ENCODE peak calls at places on chromosomes 4 and X, in ten cellular contexts. One of them, this sample, is unnamed.

GRCh38 chr4:112083587-112084347 is 61.5 kb upstream of the FAM241A start:
- DNase-seq in esophagus squamous epithelium: no peak
- DNase-seq in PC-3: peak
- DNase-seq in astrocyte of the spinal cord: peak
- DNase-seq in epithelial cell of proximal tubule: no peak
- DNase-seq in lower leg skin: no peak
- DNase-seq in astrocyte of the cerebellum: no peak
- DNase-seq in psoas muscle: no peak
- DNase-seq in BJ: no peak
- DNase-seq in esophagus muscularis mucosa: no peak
- DNase-seq in this sample: no peak

GRCh38 chr4:184843984-184844554 is 18.3 kb upstream of the ACSL1 start:
- DNase-seq in lower leg skin: no peak
- DNase-seq in astrocyte of the spinal cord: no peak
- DNase-seq in PC-3: no peak
- DNase-seq in psoas muscle: no peak
- DNase-seq in BJ: no peak
- DNase-seq in epithelial cell of proximal tubule: no peak
- DNase-seq in esophagus squamous epithelium: no peak
- DNase-seq in esophagus muscularis mucosa: no peak
- DNase-seq in astrocyte of the cerebellum: no peak
- DNase-seq in this sample: no peak

GRCh38 chrX:130111220-130111934 is 1.1 kb upstream of the ELF4 start:
- DNase-seq in astrocyte of the spinal cord: peak
- DNase-seq in esophagus squamous epithelium: no peak
- DNase-seq in esophagus muscularis mucosa: no peak
- DNase-seq in astrocyte of the cerebellum: no peak
- DNase-seq in lower leg skin: no peak
- DNase-seq in PC-3: no peak
- DNase-seq in psoas muscle: no peak
- DNase-seq in epithelial cell of proximal tubule: no peak
- DNase-seq in BJ: no peak
- DNase-seq in this sample: no peak

GRCh38 chr4:122917731-122918130 is 4.7 kb downstream of the NUDT6 start:
- DNase-seq in psoas muscle: no peak
- DNase-seq in esophagus muscularis mucosa: no peak
- DNase-seq in epithelial cell of proximal tubule: no peak
- DNase-seq in astrocyte of the spinal cord: peak
- DNase-seq in astrocyte of the cerebellum: no peak
- DNase-seq in esophagus squamous epithelium: no peak
- DNase-seq in lower leg skin: no peak
- DNase-seq in BJ: no peak
- DNase-seq in PC-3: peak
- DNase-seq in this sample: no peak

GRCh38 chr4:40182041-40182440 is 14.8 kb upstream of the RHOH start:
- DNase-seq in epithelial cell of proximal tubule: no peak
- DNase-seq in esophagus squamous epithelium: no peak
- DNase-seq in astrocyte of the cerebellum: no peak
- DNase-seq in astrocyte of the spinal cord: no peak
- DNase-seq in PC-3: no peak
- DNase-seq in BJ: no peak
- DNase-seq in psoas muscle: no peak
- DNase-seq in esophagus muscularis mucosa: no peak
- DNase-seq in lower leg skin: no peak
- DNase-seq in this sample: no peak

GRCh38 chrX:132022115-132022862 is 813 bp upstream of the STK26 start:
- DNase-seq in astrocyte of the spinal cord: peak
- DNase-seq in epithelial cell of proximal tubule: no peak
- DNase-seq in PC-3: peak
- DNase-seq in esophagus muscularis mucosa: no peak
- DNase-seq in astrocyte of the cerebellum: no peak
- DNase-seq in BJ: no peak
- DNase-seq in lower leg skin: no peak
- DNase-seq in esophagus squamous epithelium: no peak
- DNase-seq in psoas muscle: no peak
- DNase-seq in this sample: no peak

GRCh38 chr4:64385177-64385549 is 24.1 kb downstream of the TECRL start:
- DNase-seq in psoas muscle: no peak
- DNase-seq in PC-3: no peak
- DNase-seq in esophagus squamous epithelium: no peak
- DNase-seq in astrocyte of the spinal cord: no peak
- DNase-seq in lower leg skin: no peak
- DNase-seq in esophagus muscularis mucosa: no peak
- DNase-seq in BJ: no peak
- DNase-seq in epithelial cell of proximal tubule: no peak
- DNase-seq in astrocyte of the cerebellum: no peak
- DNase-seq in this sample: no peak

GRCh38 chr4:149145803-149146202 is 669.8 kb downstream of the IQCM start:
- DNase-seq in esophagus squamous epithelium: no peak
- DNase-seq in epithelial cell of proximal tubule: no peak
- DNase-seq in psoas muscle: no peak
- DNase-seq in esophagus muscularis mucosa: no peak
- DNase-seq in astrocyte of the cerebellum: no peak
- DNase-seq in BJ: peak
- DNase-seq in astrocyte of the spinal cord: peak
- DNase-seq in PC-3: peak
- DNase-seq in lower leg skin: no peak
- DNase-seq in this sample: no peak

GRCh38 chr4:71828450-71828849 is 44.6 kb upstream of the GC start:
- DNase-seq in psoas muscle: no peak
- DNase-seq in BJ: no peak
- DNase-seq in astrocyte of the cerebellum: no peak
- DNase-seq in epithelial cell of proximal tubule: no peak
- DNase-seq in lower leg skin: no peak
- DNase-seq in PC-3: no peak
- DNase-seq in esophagus muscularis mucosa: no peak
- DNase-seq in astrocyte of the spinal cord: no peak
- DNase-seq in esophagus squamous epithelium: no peak
- DNase-seq in this sample: no peak

GRCh38 chrX:132407704-132408103 is 81.1 kb downstream of the MBNL3 start:
- DNase-seq in astrocyte of the spinal cord: no peak
- DNase-seq in BJ: no peak
- DNase-seq in esophagus squamous epithelium: no peak
- DNase-seq in PC-3: no peak
- DNase-seq in astrocyte of the cerebellum: no peak
- DNase-seq in epithelial cell of proximal tubule: no peak
- DNase-seq in esophagus muscularis mucosa: no peak
- DNase-seq in lower leg skin: no peak
- DNase-seq in psoas muscle: no peak
- DNase-seq in this sample: no peak

GRCh38 chr4:157220026-157220881 is at the start of gene GRIA2:
- DNase-seq in lower leg skin: peak
- DNase-seq in PC-3: no peak
- DNase-seq in astrocyte of the cerebellum: peak
- DNase-seq in astrocyte of the spinal cord: peak
- DNase-seq in BJ: no peak
- DNase-seq in psoas muscle: peak
- DNase-seq in epithelial cell of proximal tubule: no peak
- DNase-seq in esophagus muscularis mucosa: no peak
- DNase-seq in esophagus squamous epithelium: no peak
- DNase-seq in this sample: no peak

GRCh38 chr4:42676066-42676951 is 19.4 kb upstream of the ATP8A1 start:
- DNase-seq in lower leg skin: no peak
- DNase-seq in astrocyte of the spinal cord: no peak
- DNase-seq in BJ: no peak
- DNase-seq in psoas muscle: no peak
- DNase-seq in esophagus squamous epithelium: no peak
- DNase-seq in esophagus muscularis mucosa: no peak
- DNase-seq in epithelial cell of proximal tubule: no peak
- DNase-seq in PC-3: no peak
- DNase-seq in astrocyte of the cerebellum: no peak
- DNase-seq in this sample: no peak
- H3K4me3 ChIP-seq in lower leg skin: no peak
- H3K4me3 ChIP-seq in astrocyte of the spinal cord: no peak
- H3K4me3 ChIP-seq in BJ: no peak
- H3K4me3 ChIP-seq in psoas muscle: no peak
- H3K4me3 ChIP-seq in esophagus squamous epithelium: no peak
- H3K4me3 ChIP-seq in esophagus muscularis mucosa: no peak
- H3K4me3 ChIP-seq in epithelial cell of proximal tubule: no peak
- H3K4me3 ChIP-seq in PC-3: no peak
- H3K4me3 ChIP-seq in astrocyte of the cerebellum: no peak
- H3K4me3 ChIP-seq in this sample: no peak

DNA sequence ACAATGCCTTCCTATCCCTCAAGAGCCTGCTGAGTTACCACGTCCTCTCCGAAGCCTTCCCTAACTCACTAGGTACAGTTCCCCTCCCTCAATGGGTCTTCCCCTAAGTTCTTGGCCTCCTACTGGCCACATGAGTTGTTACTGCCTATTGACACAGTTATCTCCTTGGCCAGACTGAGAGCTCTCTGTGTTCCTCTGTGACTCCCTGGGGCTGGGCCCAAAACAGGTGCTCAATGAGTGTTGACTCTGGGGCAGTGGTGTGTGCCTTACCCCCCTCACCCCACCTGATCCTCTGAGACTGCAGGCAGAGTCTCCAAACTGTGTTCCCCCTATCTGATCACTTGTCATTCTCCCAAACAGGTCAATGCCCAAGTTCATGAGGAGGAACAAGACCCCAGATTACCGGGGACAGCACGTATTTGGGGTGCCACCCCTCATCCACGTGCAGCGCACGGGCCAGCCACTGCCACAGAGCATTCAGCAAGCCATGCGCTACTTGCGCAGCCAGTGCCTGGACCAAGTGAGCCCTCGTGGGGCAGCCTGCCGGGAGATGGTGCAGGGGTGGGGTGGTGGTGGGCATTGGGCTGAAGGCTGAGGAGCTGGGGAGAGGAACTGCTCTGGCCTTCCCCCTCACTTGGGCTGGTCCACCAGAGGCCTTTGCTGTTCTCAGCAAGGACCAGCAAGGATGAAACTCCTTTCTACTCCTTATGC is 72.6 kb downstream of the STARD8 start:
- DNase-seq in BJ: no peak
- DNase-seq in astrocyte of the spinal cord: no peak
- DNase-seq in esophagus muscularis mucosa: no peak
- DNase-seq in esophagus squamous epithelium: no peak
- DNase-seq in psoas muscle: no peak
- DNase-seq in PC-3: peak
- DNase-seq in epithelial cell of proximal tubule: no peak
- DNase-seq in lower leg skin: peak
- DNase-seq in astrocyte of the cerebellum: no peak
- DNase-seq in this sample: no peak
- TF ChIP-seq CTCF in BJ: no peak
- TF ChIP-seq CTCF in astrocyte of the spinal cord: peak
- TF ChIP-seq CTCF in esophagus muscularis mucosa: no peak
- TF ChIP-seq CTCF in esophagus squamous epithelium: no peak
- TF ChIP-seq CTCF in psoas muscle: no peak
- TF ChIP-seq CTCF in PC-3: peak
- TF ChIP-seq CTCF in epithelial cell of proximal tubule: peak
- TF ChIP-seq CTCF in lower leg skin: no peak
- TF ChIP-seq CTCF in astrocyte of the cerebellum: peak
- TF ChIP-seq CTCF in this sample: peak

GRCh38 chr4:173522874-173523395 is 7.1 kb downstream of the HAND2 start:
- DNase-seq in esophagus muscularis mucosa: no peak
- DNase-seq in epithelial cell of proximal tubule: no peak
- DNase-seq in astrocyte of the spinal cord: no peak
- DNase-seq in PC-3: no peak
- DNase-seq in BJ: no peak
- DNase-seq in lower leg skin: peak
- DNase-seq in astrocyte of the cerebellum: no peak
- DNase-seq in esophagus squamous epithelium: no peak
- DNase-seq in psoas muscle: no peak
- DNase-seq in this sample: no peak

GRCh38 chr4:173525118-173526033 is 4.7 kb downstream of the HAND2 start:
- DNase-seq in psoas muscle: no peak
- DNase-seq in esophagus squamous epithelium: no peak
- DNase-seq in astrocyte of the spinal cord: no peak
- DNase-seq in BJ: no peak
- DNase-seq in esophagus muscularis mucosa: peak
- DNase-seq in PC-3: no peak
- DNase-seq in epithelial cell of proximal tubule: no peak
- DNase-seq in astrocyte of the cerebellum: no peak
- DNase-seq in lower leg skin: no peak
- DNase-seq in this sample: no peak

GRCh38 chr4:173522160-173522873 is 7.7 kb downstream of the HAND2 start:
- DNase-seq in psoas muscle: peak
- DNase-seq in astrocyte of the cerebellum: peak
- DNase-seq in PC-3: no peak
- DNase-seq in epithelial cell of proximal tubule: no peak
- DNase-seq in esophagus muscularis mucosa: peak
- DNase-seq in lower leg skin: peak
- DNase-seq in astrocyte of the spinal cord: peak
- DNase-seq in BJ: peak
- DNase-seq in esophagus squamous epithelium: no peak
- DNase-seq in this sample: no peak

GRCh38 chr4:173526034-173526482 is 4.0 kb downstream of the HAND2 start:
- DNase-seq in lower leg skin: no peak
- DNase-seq in epithelial cell of proximal tubule: no peak
- DNase-seq in astrocyte of the spinal cord: no peak
- DNase-seq in BJ: no peak
- DNase-seq in astrocyte of the cerebellum: no peak
- DNase-seq in PC-3: no peak
- DNase-seq in psoas muscle: no peak
- DNase-seq in esophagus squamous epithelium: no peak
- DNase-seq in esophagus muscularis mucosa: peak
- DNase-seq in this sample: no peak

DNA sequence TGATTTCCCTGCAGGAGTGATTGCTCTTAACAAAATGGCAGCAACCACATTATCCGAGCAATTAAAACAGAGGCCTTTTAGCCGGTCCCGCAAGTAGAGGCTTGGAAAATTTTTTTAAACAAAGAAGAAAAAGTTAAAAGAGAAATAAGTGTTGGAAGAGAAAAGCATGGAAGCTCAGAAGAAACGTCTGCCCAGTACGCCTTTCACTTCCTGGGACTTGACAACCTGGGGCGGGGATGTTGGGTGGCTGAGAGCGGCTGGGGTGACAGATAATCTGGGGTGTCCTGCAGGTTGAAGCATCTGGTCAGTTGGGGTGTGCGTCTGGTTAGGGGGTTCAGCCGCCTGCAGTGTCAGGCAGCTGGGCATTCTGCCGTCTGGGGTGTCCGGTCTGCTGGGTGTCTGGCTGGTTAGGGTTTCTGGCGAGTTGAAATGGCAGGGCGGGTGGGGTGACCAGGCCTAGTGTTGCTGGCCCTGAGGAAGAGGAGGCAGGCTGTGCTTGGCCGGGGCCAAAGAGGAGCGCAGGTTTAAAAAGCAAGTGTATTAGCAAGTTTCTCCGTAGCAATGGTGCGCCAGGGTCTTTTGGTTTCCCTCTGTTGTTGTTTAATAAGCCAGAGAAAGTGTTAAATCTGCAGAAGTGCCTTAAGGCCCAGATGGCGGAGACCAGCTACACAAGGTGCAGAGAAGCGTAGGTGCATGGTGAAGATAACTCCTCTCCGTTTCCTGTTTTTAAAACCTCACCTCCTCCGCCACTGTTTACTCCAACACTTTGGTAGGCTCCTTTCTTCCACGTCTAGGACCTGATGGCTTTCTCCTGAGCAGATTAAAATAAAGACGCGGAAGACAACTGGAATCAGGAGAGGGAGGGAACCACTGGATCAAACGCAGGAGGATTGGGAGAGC is 5.6 kb downstream of the HAND2 start:
- DNase-seq in astrocyte of the cerebellum: no peak
- DNase-seq in esophagus muscularis mucosa: peak
- DNase-seq in esophagus squamous epithelium: no peak
- DNase-seq in epithelial cell of proximal tubule: no peak
- DNase-seq in psoas muscle: no peak
- DNase-seq in lower leg skin: no peak
- DNase-seq in BJ: no peak
- DNase-seq in PC-3: no peak
- DNase-seq in astrocyte of the spinal cord: no peak
- DNase-seq in this sample: no peak
- H3K4me3 ChIP-seq in astrocyte of the cerebellum: no peak
- H3K4me3 ChIP-seq in esophagus muscularis mucosa: peak
- H3K4me3 ChIP-seq in esophagus squamous epithelium: no peak
- H3K4me3 ChIP-seq in epithelial cell of proximal tubule: no peak
- H3K4me3 ChIP-seq in psoas muscle: no peak
- H3K4me3 ChIP-seq in lower leg skin: no peak
- H3K4me3 ChIP-seq in BJ: no peak
- H3K4me3 ChIP-seq in PC-3: no peak
- H3K4me3 ChIP-seq in astrocyte of the spinal cord: no peak
- H3K4me3 ChIP-seq in this sample: no peak

GRCh38 chr4:169774466-169775445 is 17.0 kb upstream of the HPF1 start:
- DNase-seq in BJ: no peak
- DNase-seq in psoas muscle: no peak
- DNase-seq in astrocyte of the spinal cord: peak
- DNase-seq in PC-3: no peak
- DNase-seq in esophagus muscularis mucosa: peak
- DNase-seq in esophagus squamous epithelium: no peak
- DNase-seq in lower leg skin: no peak
- DNase-seq in astrocyte of the cerebellum: no peak
- DNase-seq in epithelial cell of proximal tubule: no peak
- DNase-seq in this sample: no peak
- TF ChIP-seq CTCF in BJ: peak
- TF ChIP-seq CTCF in psoas muscle: no peak
- TF ChIP-seq CTCF in astrocyte of the spinal cord: peak
- TF ChIP-seq CTCF in PC-3: no peak
- TF ChIP-seq CTCF in esophagus muscularis mucosa: no peak
- TF ChIP-seq CTCF in esophagus squamous epithelium: no peak
- TF ChIP-seq CTCF in lower leg skin: no peak
- TF ChIP-seq CTCF in astrocyte of the cerebellum: peak
- TF ChIP-seq CTCF in epithelial cell of proximal tubule: peak
- TF ChIP-seq CTCF in this sample: peak